ENCODE peak calls at places on chromosomes 2 and 18, in six cellular contexts. G is spleen, K is neural progenitor cell, Y is WERI-Rb-1, I is upper lobe of right lung, X is body of pancreas. H is an unnamed sample.

GRCh38 chr2:10863837-10864236 is 47.9 kb upstream of the KCNF1 start:
- DNase-seq in G (no peak), K (no peak), Y (no peak), I (no peak), X (no peak), H (no peak)

GRCh38 chr2:109213646-109214417 is 84.8 kb downstream of the SH3RF3 start:
- DNase-seq in G (no peak), K (no peak), Y (no peak), I (peak), X (no peak), H (peak)

GRCh38 chr18:55879331-55879730 is 291.3 kb upstream of the TCF4 start:
- DNase-seq in G (no peak), K (no peak), Y (no peak), I (no peak), X (no peak), H (no peak)

GRCh38 chr2:184261331-184261730 is 337.0 kb upstream of the ZNF804A start:
- DNase-seq in G (no peak), K (no peak), Y (no peak), I (no peak), X (no peak), H (no peak)

GRCh38 chr2:85132834-85133637 is at the start of gene TCF7L1:
- DNase-seq in G (peak), K (peak), Y (peak), I (peak), X (peak), H (peak)

GRCh38 chr2:146734042-146734715 is 1110.7 kb upstream of the ACVR2A start:
- DNase-seq in G (no peak), K (peak), Y (no peak), I (no peak), X (no peak), H (no peak)

GRCh38 chr2:236572482-236572881 is 2.9 kb downstream of the ACKR3 start:
- DNase-seq in G (no peak), K (peak), Y (peak), I (no peak), X (peak), H (peak)

GRCh38 chr2:122421777-122422176 is 666.3 kb downstream of the TSN start:
- DNase-seq in G (no peak), K (no peak), Y (no peak), I (no peak), X (no peak), H (no peak)

GRCh38 chr2:226337941-226338605 is 461.5 kb downstream of the IRS1 start:
- DNase-seq in G (no peak), K (no peak), Y (no peak), I (no peak), X (no peak), H (no peak)

GRCh38 chr2:221308507-221309054 is 263.5 kb downstream of the EPHA4 start:
- DNase-seq in G (no peak), K (no peak), Y (no peak), I (no peak), X (no peak), H (no peak)

GRCh38 chr18:9434240-9434701 is 41.0 kb upstream of the RALBP1 start:
- DNase-seq in G (no peak), K (peak), Y (no peak), I (no peak), X (no peak), H (no peak)

GRCh38 chr2:217880490-217880889 is 122.3 kb downstream of the TNS1 start:
- DNase-seq in G (no peak), K (no peak), Y (no peak), I (no peak), X (no peak), H (no peak)
- TF ChIP-seq CTCF in G (no peak), K (no peak), Y (no peak), I (peak), X (no peak), H (no peak)

GRCh38 chr18:35478520-35479435 is 19.0 kb downstream of the INO80C start:
- DNase-seq in G (no peak), K (no peak), Y (no peak), I (no peak), X (no peak), H (no peak)
- H3K27ac ChIP-seq in G (no peak), K (no peak), Y (no peak), I (no peak), X (no peak), H (peak)

DNA sequence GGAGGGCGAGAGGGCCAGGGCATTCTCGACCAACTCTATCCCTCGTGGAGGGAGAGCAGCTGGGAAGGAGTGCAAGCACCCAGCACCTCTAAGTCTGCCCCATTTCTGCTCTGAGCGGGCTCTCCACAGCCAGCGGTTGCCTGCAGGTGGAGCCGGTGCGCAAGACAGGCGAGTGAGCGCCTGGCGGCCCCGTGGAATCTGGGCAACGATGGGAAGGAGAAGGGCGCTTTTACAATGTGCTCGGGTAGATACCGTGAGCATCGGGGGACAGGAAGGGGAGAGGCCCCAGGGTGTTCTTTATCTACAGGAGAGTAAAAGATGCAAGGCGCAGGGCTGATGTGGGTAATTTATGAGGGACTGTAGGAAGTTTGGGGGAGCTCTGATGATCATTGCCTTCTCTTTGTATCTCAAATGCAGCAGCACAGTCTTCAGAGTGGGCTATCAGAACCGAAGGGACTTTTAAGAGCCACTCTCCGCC is 867 bp upstream of the TTL start:
- DNase-seq in G (peak), K (peak), Y (peak), I (peak), X (peak), H (peak)
- TF ChIP-seq CTCF in G (peak), K (peak), Y (peak), I (peak), X (peak), H (peak)

GRCh38 chr2:201419986-201420385 is 31.3 kb downstream of the TRAK2 start:
- DNase-seq in G (no peak), K (no peak), Y (no peak), I (no peak), X (no peak), H (no peak)
- H3K27ac ChIP-seq in G (peak), K (no peak), Y (no peak), I (no peak), X (no peak), H (no peak)

H was measured in sigmoid colon.